ENCODE peak calls at places on chromosome 10, in seven cellular contexts. D, F, X, Y, O, I and L are unnamed samples.

GRCh38 chr10:132282667-132283603 is 24.8 kb downstream of the STK32C start:
- DNase-seq in F (no peak), X (no peak), Y (no peak), D (no peak), I (no peak), O (no peak), L (no peak)

GRCh38 chr10:36573246-36573645 is 552.2 kb upstream of the ANKRD30A start:
- DNase-seq in I (no peak), F (no peak), Y (no peak), O (no peak), D (no peak), X (no peak), L (no peak)

GRCh38 chr10:75126277-75126676 is 14.8 kb downstream of the SAMD8 start:
- DNase-seq in I (no peak), Y (no peak), F (no peak), X (no peak), O (no peak), D (no peak), L (no peak)

GRCh38 chr10:12757351-12757750 is 244.2 kb downstream of the CCDC3 start:
- DNase-seq in D (no peak), Y (no peak), I (no peak), F (no peak), X (no peak), O (no peak), L (no peak)

GRCh38 chr10:112227331-112227961 is 43.9 kb upstream of the GPAM start:
- DNase-seq in O (no peak), X (no peak), D (no peak), I (no peak), Y (peak), F (no peak), L (no peak)

GRCh38 chr10:80202934-80203834 is 2.2 kb downstream of the ANXA11 start:
- DNase-seq in O (peak), I (peak), Y (peak), X (peak), F (no peak), D (peak), L (peak)

GRCh38 chr10:3605882-3606281 is 179.1 kb downstream of the KLF6 start:
- DNase-seq in I (no peak), O (no peak), F (no peak), X (no peak), D (no peak), Y (no peak), L (no peak)

GRCh38 chr10:15595260-15595659 is 124.5 kb downstream of the ITGA8 start:
- DNase-seq in Y (no peak), D (no peak), I (no peak), O (no peak), X (no peak), F (no peak), L (no peak)

GRCh38 chr10:79381804-79382221 is 34.5 kb downstream of the PPIF start:
- DNase-seq in X (no peak), D (peak), Y (no peak), F (no peak), O (peak), I (peak), L (no peak)

GRCh38 chr10:78927257-78927995 is 141.3 kb upstream of the ZMIZ1 start:
- DNase-seq in F (no peak), I (no peak), Y (no peak), D (peak), O (no peak), X (peak), L (no peak)

GRCh38 chr10:26755443-26755903 is 58.0 kb downstream of the PDSS1 start:
- DNase-seq in I (no peak), Y (peak), D (no peak), F (no peak), X (peak), O (no peak), L (peak)

GRCh38 chr10:78494179-78494578 is 460.5 kb downstream of the RPS24 start:
- DNase-seq in I (no peak), X (no peak), O (no peak), F (no peak), D (no peak), Y (no peak), L (no peak)

GRCh38 chr10:9596368-9596920 is 1421.2 kb upstream of the CELF2 start:
- DNase-seq in X (no peak), F (no peak), O (no peak), I (no peak), D (no peak), Y (no peak), L (no peak)

GRCh38 chr10:120365872-120366271 is 91.2 kb upstream of the PLPP4 start:
- DNase-seq in D (no peak), O (no peak), X (no peak), F (no peak), I (no peak), Y (no peak), L (no peak)

GRCh38 chr10:62633976-62634375 is 170.5 kb upstream of the ADO start:
- DNase-seq in Y (no peak), D (no peak), O (no peak), I (no peak), F (no peak), X (no peak), L (no peak)

GRCh38 chr10:5656737-5657579 is 9.4 kb downstream of the ASB13 start:
- DNase-seq in F (no peak), O (no peak), I (no peak), D (no peak), X (no peak), Y (no peak), L (no peak)

GRCh38 chr10:74932648-74933047 is 106.2 kb downstream of the KAT6B start:
- DNase-seq in X (no peak), O (peak), D (peak), Y (no peak), I (peak), F (no peak), L (no peak)

GRCh38 chr10:7441395-7442161 is 30.7 kb upstream of the SFMBT2 start:
- DNase-seq in Y (no peak), I (no peak), X (no peak), D (no peak), O (no peak), F (no peak), L (no peak)
- TF ChIP-seq POLR2AphosphoS5 in Y (no peak), I (no peak), X (no peak), D (no peak), O (no peak), F (no peak), L (no peak)

DNA sequence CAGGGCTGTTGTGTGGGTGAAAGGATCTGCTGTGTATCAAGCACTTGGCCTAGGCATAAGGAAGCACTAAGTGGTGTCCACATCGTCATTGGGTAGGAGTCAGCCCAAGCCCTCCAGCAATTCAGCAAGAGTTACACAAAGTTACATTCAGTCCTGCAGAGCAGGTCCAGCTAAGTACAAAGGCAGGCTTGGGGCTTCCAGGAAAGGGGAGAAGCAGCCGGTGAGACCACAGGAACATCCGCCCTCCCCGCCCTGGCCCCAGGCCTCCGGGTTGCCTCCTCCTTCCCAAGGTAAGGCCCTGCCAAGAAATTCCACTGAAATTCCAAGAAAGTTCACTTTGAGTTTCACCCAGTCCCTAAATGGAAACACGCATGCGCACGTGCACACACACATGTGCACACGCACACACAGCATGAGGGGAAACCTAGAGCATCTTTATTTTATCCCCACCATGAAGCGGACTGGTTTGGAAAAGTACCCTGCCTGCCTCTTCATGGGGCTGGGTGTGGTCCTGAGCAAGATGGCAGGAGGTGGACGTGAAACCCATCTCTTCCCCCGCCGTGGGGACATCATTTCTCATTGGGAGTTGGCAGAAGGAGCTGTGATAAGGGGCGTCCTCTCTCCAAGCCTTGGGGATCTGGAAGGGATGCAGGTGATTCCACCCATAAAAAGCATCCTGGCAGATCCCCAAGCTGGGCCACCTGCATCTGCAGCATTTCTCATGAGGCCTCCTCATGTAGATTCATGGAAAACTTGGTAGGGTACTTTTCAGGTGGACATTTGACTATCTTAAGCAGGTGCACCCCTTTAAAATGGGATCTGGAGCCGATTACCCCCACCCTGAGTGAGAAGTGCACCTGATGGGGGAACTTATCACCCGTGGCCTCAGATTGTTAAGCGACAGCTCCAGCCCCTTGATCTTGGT is 69.1 kb upstream of the NANOS1 start:
- DNase-seq in I (no peak), D (no peak), O (no peak), F (no peak), X (no peak), Y (no peak), L (no peak)
- TF ChIP-seq POLR2AphosphoS5 in I (no peak), D (no peak), O (peak), F (no peak), X (no peak), Y (no peak), L (no peak)

GRCh38 chr10:106987362-106987761 is 177.1 kb downstream of the SORCS1 start:
- DNase-seq in F (no peak), X (no peak), D (no peak), I (no peak), O (no peak), Y (no peak), L (no peak)
- TF ChIP-seq POLR2AphosphoS5 in F (no peak), X (no peak), D (no peak), I (no peak), O (no peak), Y (no peak), L (no peak)

GRCh38 chr10:64601298-64601697 is 1080.1 kb downstream of the REEP3 start:
- DNase-seq in F (no peak), Y (no peak), D (no peak), X (no peak), O (no peak), I (no peak), L (no peak)
- TF ChIP-seq POLR2AphosphoS5 in F (no peak), Y (no peak), D (no peak), X (no peak), O (no peak), I (no peak), L (no peak)

GRCh38 chr10:51109821-51110533 is 35.7 kb downstream of the PRKG1 start:
- DNase-seq in I (no peak), Y (no peak), X (no peak), F (no peak), D (no peak), O (no peak), L (no peak)
- TF ChIP-seq POLR2AphosphoS5 in I (no peak), Y (no peak), X (no peak), F (no peak), D (no peak), O (no peak), L (no peak)

GRCh38 chr10:114486938-114487814 is 82.9 kb upstream of the AFAP1L2 start:
- DNase-seq in O (no peak), X (no peak), D (no peak), I (no peak), F (no peak), Y (no peak), L (no peak)
- TF ChIP-seq POLR2AphosphoS5 in O (no peak), X (no peak), D (no peak), I (no peak), F (no peak), Y (no peak), L (no peak)

GRCh38 chr10:71597821-71598498 is 121.6 kb downstream of the C10orf105 start:
- DNase-seq in O (peak), F (peak), I (peak), X (no peak), Y (peak), D (no peak), L (no peak)
- TF ChIP-seq POLR2AphosphoS5 in O (no peak), F (no peak), I (no peak), X (no peak), Y (no peak), D (no peak), L (no peak)